ENCODE peak calls at places on chromosomes 11 and 22, in four cellular contexts. H, Y, A and R are unnamed samples.

GRCh38 chr11:1639102-1639620 is 9.6 kb downstream of the KRTAP5-5 start:
- DNase-seq in A (no peak), Y (peak), H (no peak), R (peak)

GRCh38 chr22:29801796-29802195 is 34.6 kb downstream of the UQCR10 start:
- DNase-seq in H (no peak), A (no peak), Y (no peak), R (no peak)

GRCh38 chr22:37454857-37455686 is 27.8 kb upstream of the ELFN2 start:
- DNase-seq in A (no peak), H (no peak), Y (no peak), R (no peak)

GRCh38 chr22:42632096-42632495 is 8.3 kb downstream of the ATP5MGL start:
- DNase-seq in A (no peak), Y (no peak), H (no peak), R (no peak)

GRCh38 chr11:32154275-32154674 is 63.4 kb downstream of the RCN1 start:
- DNase-seq in A (no peak), Y (no peak), H (no peak), R (no peak)

GRCh38 chr11:20256925-20257324 is 96.7 kb upstream of the DBX1 start:
- DNase-seq in A (no peak), Y (no peak), H (no peak), R (no peak)

GRCh38 chr11:17730608-17731462 is 3.7 kb upstream of the KCNC1 start:
- DNase-seq in H (peak), Y (peak), A (peak), R (peak)

GRCh38 chr11:127006311-127006710 is 5.7 kb upstream of the KIRREL3 start:
- DNase-seq in Y (no peak), H (no peak), A (no peak), R (no peak)

GRCh38 chr11:2271077-2271326 is 614 bp upstream of the ASCL2 start:
- DNase-seq in H (no peak), A (peak), Y (peak), R (no peak)

GRCh38 chr11:45161252-45162063 is 15.0 kb downstream of the PRDM11 start:
- DNase-seq in H (peak), Y (peak), A (peak), R (peak)

GRCh38 chr22:50304528-50305392 is 2.7 kb downstream of the PLXNB2 start:
- DNase-seq in Y (peak), A (peak), H (no peak), R (peak)

GRCh38 chr11:66749091-66749490 is 20.1 kb upstream of the SPTBN2 start:
- DNase-seq in H (no peak), A (no peak), Y (no peak), R (no peak)
- H3K27ac ChIP-seq in H (no peak), A (no peak), Y (no peak), R (no peak)

DNA sequence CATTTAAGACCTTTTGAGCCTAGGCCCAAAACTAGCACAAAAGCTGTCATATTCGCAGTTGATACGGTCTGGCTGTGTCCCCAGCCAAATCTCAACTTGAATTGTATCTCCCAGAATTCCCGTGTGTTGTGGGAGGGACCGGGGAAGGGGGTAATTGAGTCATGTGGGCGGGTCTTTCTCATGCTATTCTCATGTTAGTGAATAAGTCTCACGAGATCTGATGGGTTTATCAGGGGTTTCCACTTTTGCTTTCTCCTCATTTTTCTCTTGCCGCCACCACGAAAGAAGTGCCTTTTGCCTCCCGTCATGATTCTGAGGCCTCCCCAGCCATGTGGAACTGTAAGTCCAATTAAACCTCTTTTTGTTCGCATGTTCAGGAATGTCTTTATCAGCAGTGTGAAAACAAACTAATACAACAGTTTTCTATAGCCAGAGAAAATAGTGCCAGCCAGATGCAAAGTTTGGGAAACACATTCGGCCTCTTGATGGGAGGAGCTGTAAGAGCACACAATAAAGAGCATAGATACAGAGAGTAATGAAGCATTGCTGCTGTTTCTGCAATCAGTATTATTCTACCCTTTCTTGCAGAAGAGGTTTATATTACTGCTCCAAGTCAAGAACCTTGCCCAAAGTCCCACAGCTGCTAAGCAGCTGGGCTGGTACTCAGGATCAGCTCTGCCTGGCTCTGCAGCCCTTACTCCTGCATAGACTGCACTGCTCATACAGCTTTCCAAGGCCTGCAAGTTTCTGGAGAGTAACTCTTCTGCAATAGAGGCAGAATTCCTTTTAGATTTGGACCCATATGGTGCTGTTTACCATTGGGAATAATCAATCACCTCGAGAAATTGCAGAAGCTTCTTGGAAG is 2.0 kb upstream of the ZNF195 start:
- DNase-seq in A (no peak), H (no peak), Y (no peak), R (no peak)
- H3K4me3 ChIP-seq in A (no peak), H (no peak), Y (no peak), R (peak)

GRCh38 chr22:44686873-44687600 is 15.0 kb upstream of the PRR5 start:
- DNase-seq in Y (no peak), H (no peak), A (no peak), R (no peak)

GRCh38 chr22:44683881-44684280 is 18.1 kb upstream of the PRR5 start:
- DNase-seq in H (no peak), Y (no peak), A (no peak), R (no peak)

GRCh38 chr22:44684506-44685383 is 17.3 kb upstream of the PRR5 start:
- DNase-seq in A (peak), H (peak), Y (peak), R (peak)

GRCh38 chr22:44683237-44683636 is 18.8 kb upstream of the PRR5 start:
- DNase-seq in H (no peak), Y (no peak), A (no peak), R (no peak)

DNA sequence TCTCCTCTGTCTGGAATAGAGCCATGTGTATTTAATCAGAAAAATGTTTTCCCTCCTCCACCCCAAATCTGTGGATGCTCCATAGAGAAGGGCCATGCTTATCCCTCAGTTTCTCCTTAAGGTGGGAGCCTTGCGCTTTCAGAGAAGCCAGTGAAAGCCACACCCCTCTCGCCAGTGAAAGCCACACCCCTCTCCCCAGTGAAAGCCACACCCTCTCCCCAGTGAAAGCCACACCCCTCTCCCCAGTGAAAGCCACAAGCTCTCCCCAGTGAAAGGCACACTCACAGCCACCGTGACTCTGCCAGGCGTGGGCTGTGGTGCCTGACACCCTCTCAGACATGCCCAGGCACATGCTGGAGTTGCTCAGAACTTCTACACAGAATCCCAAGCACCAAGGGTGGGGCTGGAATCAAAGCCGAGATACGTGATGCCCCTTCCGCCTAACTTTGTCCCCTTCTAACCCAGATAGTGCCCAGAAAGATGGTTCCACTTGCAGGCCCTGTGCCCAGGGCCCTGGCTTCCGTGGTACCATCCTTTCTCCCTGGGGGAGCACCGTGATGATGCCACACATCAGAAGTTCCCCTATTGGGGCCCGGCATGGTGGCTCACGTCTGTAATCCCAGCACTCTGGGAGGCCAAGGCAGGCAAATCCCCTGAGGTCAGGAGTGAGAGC is 16.5 kb upstream of the PRR5 start:
- DNase-seq in H (no peak), Y (no peak), A (peak), R (no peak)
- TF ChIP-seq POLR2A in H (no peak), Y (no peak), A (no peak), R (no peak)

DNA sequence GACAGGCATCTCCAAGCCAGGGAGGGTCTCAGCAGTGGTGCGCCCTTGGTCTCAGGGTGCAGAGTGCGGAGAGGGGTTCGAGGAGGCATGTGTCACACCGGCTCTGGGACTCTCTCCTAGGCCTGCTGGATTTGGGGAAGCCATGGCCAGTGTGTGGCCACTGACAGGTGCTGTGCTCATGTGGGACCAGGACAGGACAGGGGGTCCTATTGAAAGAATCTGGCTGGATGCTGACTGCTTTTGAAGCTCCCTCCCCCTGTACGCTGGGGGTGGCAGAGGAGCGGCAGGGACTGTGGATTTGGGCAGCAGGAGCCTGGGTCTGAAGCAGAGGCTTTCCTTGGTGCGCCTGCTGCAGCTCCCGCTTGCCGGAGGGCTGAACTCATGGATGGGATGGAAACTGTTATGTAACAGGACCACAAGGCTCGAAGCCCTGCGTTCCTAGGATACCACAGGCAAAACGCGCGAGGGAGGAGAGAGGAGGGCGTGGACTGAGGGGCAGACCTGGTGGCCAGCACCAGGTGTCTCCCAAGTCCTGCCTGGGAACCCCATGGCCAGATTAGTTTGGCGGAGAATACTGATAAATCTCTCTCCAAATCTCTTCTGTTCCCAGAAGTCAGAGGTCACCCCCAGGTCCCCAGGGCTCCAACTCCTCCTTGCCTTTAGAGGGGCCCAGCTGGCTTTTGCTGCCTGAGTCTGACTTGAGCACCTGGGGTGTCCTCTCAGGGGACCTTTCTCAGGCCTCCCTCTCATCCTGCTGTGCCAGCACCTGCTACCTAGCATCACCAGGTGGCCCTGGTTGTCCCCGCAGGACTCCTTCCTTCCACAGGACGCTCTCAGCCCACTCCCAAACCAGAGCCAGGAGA is 13.8 kb upstream of the TEF start:
- DNase-seq in H (no peak), Y (peak), A (peak), R (peak)
- H3K27ac ChIP-seq in H (peak), Y (peak), A (peak), R (peak)

GRCh38 chr11:75443043-75443442 is 10.0 kb upstream of the KLHL35 start:
- DNase-seq in Y (no peak), H (no peak), A (no peak), R (no peak)
- H3K4me3 ChIP-seq in Y (no peak), H (no peak), A (no peak), R (no peak)

DNA sequence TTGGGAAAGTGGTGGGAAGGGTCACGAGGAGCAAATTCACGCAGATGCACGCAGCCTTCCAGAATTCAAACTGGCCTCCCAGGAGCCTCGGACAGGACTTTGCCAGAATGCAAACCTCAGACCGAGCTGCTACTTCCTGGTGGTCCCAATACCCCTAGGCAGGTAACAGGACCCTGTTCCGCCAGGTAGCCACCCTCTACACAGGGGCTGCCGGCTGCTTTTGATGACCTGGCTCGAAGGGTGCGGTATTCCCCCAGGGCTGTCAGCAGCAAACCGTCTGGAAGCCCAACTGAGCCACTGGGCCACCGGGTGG is 81.7 kb downstream of the TRMU start:
- DNase-seq in H (no peak), A (no peak), Y (no peak), R (no peak)
- TF ChIP-seq POLR2A in H (no peak), A (no peak), Y (no peak), R (no peak)

GRCh38 chr11:62418136-62418535 is 697 bp upstream of the SCGB1A1 start:
- DNase-seq in A (no peak), H (no peak), Y (no peak), R (no peak)

GRCh38 chr11:62421996-62422395 is 3.2 kb downstream of the SCGB1A1 start:
- DNase-seq in H (no peak), A (peak), Y (no peak), R (no peak)

GRCh38 chr11:62418733-62419132 is at the start of gene SCGB1A1:
- DNase-seq in A (no peak), Y (no peak), H (no peak), R (no peak)

GRCh38 chr11:62420882-62421281 is 2.0 kb downstream of the SCGB1A1 start:
- DNase-seq in Y (no peak), A (no peak), H (no peak), R (no peak)

GRCh38 chr11:62419560-62420342 is 918 bp downstream of the SCGB1A1 start:
- DNase-seq in A (no peak), H (no peak), Y (no peak), R (no peak)
- H3K27ac ChIP-seq in A (peak), H (no peak), Y (peak), R (peak)

GRCh38 chr11:88418508-88418907 is 81.0 kb upstream of the CTSC start:
- DNase-seq in Y (no peak), A (no peak), H (no peak), R (no peak)

GRCh38 chr11:88421530-88421929 is 84.0 kb upstream of the CTSC start:
- DNase-seq in Y (no peak), H (no peak), A (no peak), R (no peak)

GRCh38 chr11:88424881-88425280 is 87.3 kb upstream of the CTSC start:
- DNase-seq in A (no peak), H (no peak), Y (no peak), R (no peak)

GRCh38 chr11:88415495-88415894 is 78.0 kb upstream of the CTSC start:
- DNase-seq in H (no peak), Y (no peak), A (no peak), R (no peak)

DNA sequence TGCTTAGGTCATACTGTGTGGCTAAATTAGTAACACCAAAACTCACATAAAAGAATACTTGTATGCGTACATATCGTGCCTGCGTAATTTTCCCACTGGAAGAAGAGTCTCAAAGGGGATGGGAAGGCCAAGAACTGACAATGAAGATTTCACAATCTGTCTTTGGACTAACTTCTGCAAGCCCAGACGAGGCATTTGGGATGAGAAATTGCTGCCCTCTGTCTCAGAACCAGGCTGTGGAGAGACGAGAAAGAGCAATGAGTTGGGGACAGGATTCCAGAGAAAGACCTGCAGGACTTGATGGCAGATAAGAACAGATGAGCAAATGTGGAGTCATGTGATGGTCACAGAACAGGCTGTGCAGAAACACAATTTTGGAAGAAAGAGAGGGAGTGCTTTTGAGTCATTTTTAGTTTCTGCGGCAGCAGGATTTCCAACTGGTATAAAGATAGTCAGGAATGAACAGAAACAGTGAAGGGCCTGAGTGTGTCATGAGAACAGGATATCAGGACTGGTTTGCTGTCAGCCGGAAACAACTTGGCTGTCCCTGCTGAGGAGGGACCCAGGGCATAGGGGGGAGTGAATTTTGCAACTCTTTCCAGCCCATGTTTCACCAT is 82.7 kb upstream of the CTSC start:
- DNase-seq in Y (no peak), H (peak), A (peak), R (peak)
- H3K4me3 ChIP-seq in Y (no peak), H (no peak), A (no peak), R (no peak)